ENCODE peak calls at places on chromosomes 16 and 17, in six cellular contexts. F is cardiac fibroblast; X is activated naive CD4-positive, alpha-beta T cell treated with anti-CD3 and anti-CD28 coated beads, Interleukin-2, amount 50 U/mL, for 16 hours; U is fibroblast of the aortic adventitia; G is stromal cell of bone marrow; Z is bronchial epithelial cell. S is an unnamed sample.

GRCh38 chr16:87608400-87608985 is 6.2 kb downstream of the JPH3 start:
- DNase-seq in F (peak), X (peak), U (peak), G (no peak), Z (peak), S (peak)

GRCh38 chr17:70109497-70109896 is 34.5 kb downstream of the KCNJ16 start:
- DNase-seq in F (peak), X (no peak), U (no peak), G (no peak), Z (no peak), S (no peak)

GRCh38 chr17:27384261-27384701 is 72.0 kb upstream of the KSR1 start:
- DNase-seq in F (peak), X (no peak), U (peak), G (peak), Z (peak), S (peak)

GRCh38 chr17:5364696-5365095 is 54.8 kb downstream of the NUP88 start:
- DNase-seq in F (no peak), X (no peak), U (no peak), G (no peak), Z (no peak), S (no peak)

GRCh38 chr17:35795007-35795870 is at the start of gene MMP28:
- DNase-seq in F (peak), X (peak), U (no peak), G (no peak), Z (peak), S (peak)

GRCh38 chr17:28982191-28982793 is 23.5 kb downstream of the SEZ6 start:
- DNase-seq in F (peak), X (peak), U (no peak), G (no peak), Z (no peak), S (no peak)

GRCh38 chr17:39400547-39401411 is 647 bp downstream of the FBXL20 start:
- DNase-seq in F (peak), X (peak), U (peak), G (no peak), Z (peak), S (peak)

GRCh38 chr17:51850206-51850605 is 308.3 kb downstream of the CA10 start:
- DNase-seq in F (no peak), X (no peak), U (no peak), G (no peak), Z (no peak), S (no peak)

GRCh38 chr17:21542991-21543390 is 149.3 kb upstream of the KCNJ18 start:
- DNase-seq in F (no peak), X (no peak), U (no peak), G (no peak), Z (no peak), S (no peak)

GRCh38 chr17:55351027-55351625 is 70.5 kb downstream of the MMD start:
- DNase-seq in F (no peak), X (no peak), U (no peak), G (no peak), Z (no peak), S (no peak)

GRCh38 chr16:89135166-89135565 is 36.4 kb upstream of the CDH15 start:
- DNase-seq in F (no peak), X (peak), U (no peak), G (no peak), Z (no peak), S (peak)

GRCh38 chr16:81876273-81876900 is 97.3 kb downstream of the PLCG2 start:
- DNase-seq in F (no peak), X (no peak), U (no peak), G (no peak), Z (no peak), S (no peak)

GRCh38 chr16:84929421-84930297 is 81.7 kb downstream of the ZDHHC7 start:
- DNase-seq in F (no peak), X (no peak), U (no peak), G (no peak), Z (no peak), S (no peak)

GRCh38 chr16:53546988-53547391 is 44.0 kb upstream of the AKTIP start:
- DNase-seq in F (peak), X (no peak), U (no peak), G (no peak), Z (peak), S (no peak)

GRCh38 chr17:35046740-35047283 is 16.7 kb downstream of the RFFL start:
- DNase-seq in F (peak), X (peak), U (peak), G (no peak), Z (peak), S (no peak)

GRCh38 chr16:76226481-76226880 is 50.7 kb upstream of the CNTNAP4 start:
- DNase-seq in F (no peak), X (no peak), U (no peak), G (no peak), Z (no peak), S (no peak)

GRCh38 chr17:55456307-55457240 is 34.9 kb upstream of the MMD start:
- DNase-seq in F (peak), X (no peak), U (no peak), G (no peak), Z (no peak), S (no peak)

GRCh38 chr17:74920679-74921044 is 2.4 kb downstream of the USH1G start:
- DNase-seq in F (no peak), X (no peak), U (no peak), G (no peak), Z (no peak), S (no peak)

GRCh38 chr16:10182186-10182683 is at the start of gene GRIN2A:
- DNase-seq in F (no peak), X (no peak), U (no peak), G (no peak), Z (no peak), S (peak)

GRCh38 chr16:57815987-57816745 is 13.9 kb upstream of the KIFC3 start:
- DNase-seq in F (peak), X (no peak), U (peak), G (peak), Z (peak), S (peak)

GRCh38 chr16:1012135-1012534 is 30.6 kb downstream of the SOX8 start:
- DNase-seq in F (no peak), X (no peak), U (no peak), G (no peak), Z (no peak), S (no peak)

GRCh38 chr16:72939247-72939646 is 108.7 kb downstream of the ZFHX3 start:
- DNase-seq in F (peak), X (no peak), U (peak), G (peak), Z (peak), S (no peak)

GRCh38 chr17:77366558-77367245 is 225.9 kb downstream of the SEC14L1 start:
- DNase-seq in F (peak), X (no peak), U (peak), G (no peak), Z (peak), S (peak)

GRCh38 chr17:34781571-34782108 is 179.6 kb downstream of the CCT6B start:
- DNase-seq in F (no peak), X (no peak), U (no peak), G (no peak), Z (peak), S (no peak)

GRCh38 chr16:88956546-88957455 is 20.2 kb downstream of the CBFA2T3 start:
- DNase-seq in F (no peak), X (no peak), U (no peak), G (no peak), Z (no peak), S (no peak)

GRCh38 chr16:75928295-75928694 is 202.0 kb upstream of the CPHXL start:
- DNase-seq in F (no peak), X (no peak), U (no peak), G (no peak), Z (peak), S (no peak)

GRCh38 chr17:79630120-79630519 is 19.3 kb upstream of the RBFOX3 start:
- DNase-seq in F (no peak), X (no peak), U (no peak), G (no peak), Z (no peak), S (peak)

GRCh38 chr16:2333772-2334379 is 6.7 kb downstream of the ABCA3 start:
- DNase-seq in F (peak), X (no peak), U (no peak), G (no peak), Z (no peak), S (no peak)

GRCh38 chr16:21097151-21097550 is 53.5 kb downstream of the DNAH3 start:
- DNase-seq in F (peak), X (no peak), U (peak), G (peak), Z (no peak), S (no peak)

S was measured in aorta.